ENCODE peak calls at places on chromosomes 1 and 21, in six cellular contexts. A, W, O, N, M and E are unnamed samples.

GRCh38 chr1:47881505-47882442 is 115.4 kb downstream of the TRABD2B start:
- DNase-seq in W (no peak), A (no peak), O (peak), M (no peak), N (no peak), E (peak)

GRCh38 chr1:19596065-19596718 is 47.9 kb upstream of the NBL1 start:
- DNase-seq in M (no peak), N (no peak), O (no peak), A (no peak), W (no peak), E (no peak)

GRCh38 chr1:9852410-9853301 is 28.9 kb upstream of the CLSTN1 start:
- DNase-seq in W (no peak), M (no peak), N (peak), A (no peak), O (peak), E (peak)

GRCh38 chr1:980602-981395 is 1.1 kb downstream of the PERM1 start:
- DNase-seq in W (peak), A (no peak), M (no peak), O (no peak), N (no peak), E (no peak)

GRCh38 chr1:216081445-216081844 is 341.8 kb downstream of the USH2A start:
- DNase-seq in O (no peak), W (no peak), M (no peak), N (no peak), A (no peak), E (no peak)

GRCh38 chr1:167629681-167630567 is at the start of gene RCSD1:
- DNase-seq in A (peak), M (peak), W (peak), N (no peak), O (peak), E (no peak)

GRCh38 chr1:214003233-214003632 is 15.5 kb downstream of the PROX1 start:
- DNase-seq in A (no peak), W (no peak), M (no peak), O (no peak), N (no peak), E (no peak)

GRCh38 chr1:40914927-40915569 is 52.9 kb upstream of the CITED4 start:
- DNase-seq in M (no peak), N (no peak), O (no peak), A (no peak), W (no peak), E (no peak)

GRCh38 chr21:41234574-41234973 is 66.6 kb downstream of the BACE2 start:
- DNase-seq in A (no peak), O (no peak), N (no peak), W (no peak), M (no peak), E (no peak)

GRCh38 chr1:10941891-10942541 is 70.4 kb upstream of the TARDBP start:
- DNase-seq in O (peak), M (peak), N (no peak), A (no peak), W (peak), E (no peak)

GRCh38 chr21:32103361-32103760 is 175.5 kb downstream of the MIS18A start:
- DNase-seq in A (no peak), M (no peak), W (no peak), O (no peak), N (no peak), E (no peak)

GRCh38 chr1:218415726-218416125 is 70.6 kb downstream of the TGFB2 start:
- DNase-seq in N (no peak), O (no peak), W (no peak), A (no peak), M (no peak), E (no peak)

GRCh38 chr1:12616709-12617373 is 1.2 kb downstream of the DHRS3 start:
- DNase-seq in M (peak), W (peak), A (peak), N (no peak), O (no peak), E (no peak)

GRCh38 chr1:210597555-210598134 is 268.9 kb downstream of the HHAT start:
- DNase-seq in W (no peak), N (peak), O (peak), M (no peak), A (no peak), E (peak)

GRCh38 chr1:209768354-209768774 is 12.5 kb downstream of the TRAF3IP3 start:
- DNase-seq in W (no peak), O (no peak), A (peak), M (no peak), N (no peak), E (no peak)

GRCh38 chr1:151222130-151222529 is 23.8 kb downstream of the PIP5K1A start:
- DNase-seq in M (no peak), W (no peak), O (no peak), A (no peak), N (no peak), E (no peak)

GRCh38 chr1:111199881-111200801 is at the start of gene DENND2D:
- DNase-seq in M (no peak), O (no peak), N (no peak), W (peak), A (peak), E (no peak)

GRCh38 chr21:15000076-15000475 is 64.7 kb downstream of the NRIP1 start:
- DNase-seq in A (no peak), O (peak), N (peak), M (no peak), W (no peak), E (no peak)

GRCh38 chr1:110433803-110434202 is 17.1 kb upstream of the PROK1 start:
- DNase-seq in N (peak), M (peak), O (peak), A (no peak), W (peak), E (peak)

GRCh38 chr21:38511662-38512243 is 13.5 kb upstream of the ERG start:
- DNase-seq in A (no peak), W (no peak), O (no peak), N (no peak), M (no peak), E (no peak)

GRCh38 chr1:157580828-157581210 is 17.1 kb downstream of the FCRL4 start:
- DNase-seq in N (no peak), W (no peak), M (no peak), O (no peak), A (no peak), E (no peak)

GRCh38 chr1:94115900-94116436 is 5.0 kb downstream of the ABCA4 start:
- DNase-seq in N (no peak), A (peak), O (no peak), M (no peak), W (no peak), E (no peak)

GRCh38 chr1:50417487-50417886 is 5.8 kb downstream of the DMRTA2 start:
- DNase-seq in O (no peak), M (no peak), N (no peak), A (no peak), W (no peak), E (no peak)

GRCh38 chr1:228999776-229000175 is 264.5 kb downstream of the RHOU start:
- DNase-seq in M (no peak), W (no peak), N (no peak), O (no peak), A (no peak), E (no peak)

GRCh38 chr1:202638019-202638887 is 72.0 kb downstream of the SYT2 start:
- DNase-seq in M (no peak), W (no peak), A (no peak), N (no peak), O (no peak), E (no peak)

GRCh38 chr1:153474349-153474748 is 13.9 kb upstream of the S100A7 start:
- DNase-seq in M (no peak), N (no peak), O (no peak), W (no peak), A (no peak), E (peak)

GRCh38 chr1:229133151-229133550 is 137.8 kb upstream of the RAB4A start:
- DNase-seq in N (no peak), O (no peak), A (no peak), W (no peak), M (no peak), E (no peak)

GRCh38 chr1:200040516-200041138 is 13.1 kb downstream of the NR5A2 start:
- DNase-seq in O (peak), W (no peak), A (no peak), M (no peak), N (no peak), E (no peak)
- H3K27ac ChIP-seq in O (no peak), W (peak), A (no peak), M (no peak), N (no peak), E (no peak)

DNA sequence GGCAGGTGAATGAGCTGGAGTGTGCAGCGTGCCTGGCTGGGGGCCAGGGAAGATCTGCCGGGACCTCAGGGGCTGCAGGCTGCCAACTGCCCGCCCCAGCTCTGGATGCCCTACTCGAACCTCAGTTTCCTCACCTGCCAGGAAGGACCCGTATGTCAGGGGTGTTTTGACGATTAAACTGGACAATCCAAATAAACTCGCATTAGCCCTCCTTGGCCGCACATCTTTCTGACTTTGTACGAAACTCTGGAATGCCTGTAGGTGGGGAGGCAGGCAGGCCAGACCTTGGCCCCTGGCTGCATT is 8.3 kb upstream of the ZNF669 start:
- DNase-seq in M (no peak), N (no peak), W (no peak), O (no peak), A (no peak), E (no peak)
- H3K27ac ChIP-seq in M (peak), N (no peak), W (peak), O (no peak), A (no peak), E (no peak)

GRCh38 chr1:183632964-183633363 is 2.6 kb downstream of the ARPC5 start:
- DNase-seq in M (no peak), O (no peak), A (no peak), W (no peak), N (no peak), E (no peak)

GRCh38 chr1:183630748-183631147 is 4.8 kb downstream of the ARPC5 start:
- DNase-seq in N (peak), W (no peak), M (no peak), A (no peak), O (peak), E (no peak)

GRCh38 chr1:183633676-183634343 is 1.8 kb downstream of the ARPC5 start:
- DNase-seq in M (peak), N (peak), A (no peak), W (no peak), O (peak), E (peak)

GRCh38 chr1:183634429-183635065 is 1.0 kb downstream of the ARPC5 start:
- DNase-seq in W (no peak), A (no peak), O (no peak), M (no peak), N (no peak), E (no peak)

DNA sequence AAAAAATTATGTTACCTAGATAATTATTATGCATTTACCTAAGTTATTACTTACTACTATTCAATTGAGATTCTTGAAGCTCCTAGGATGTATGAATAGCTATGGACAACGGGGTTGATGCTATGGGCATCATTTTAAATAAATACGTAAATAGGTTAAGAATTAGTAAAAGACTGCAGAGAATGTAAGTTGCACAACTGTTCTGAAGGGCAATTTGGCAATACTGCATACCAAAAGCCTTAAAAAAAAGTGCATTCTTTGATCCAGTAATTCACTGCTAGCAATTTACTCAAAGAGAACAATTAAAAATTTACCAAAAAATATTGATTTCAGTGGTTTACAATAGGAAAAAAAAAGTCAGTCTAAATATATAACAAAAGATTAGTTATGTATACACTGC is 3.5 kb downstream of the ARPC5 start:
- DNase-seq in A (no peak), O (peak), N (peak), M (no peak), W (no peak), E (no peak)
- H3K27ac ChIP-seq in A (no peak), O (no peak), N (peak), M (peak), W (peak), E (no peak)

GRCh38 chr1:21896026-21896425 is 41.1 kb downstream of the HSPG2 start:
- DNase-seq in W (no peak), A (no peak), O (no peak), M (no peak), N (no peak), E (no peak)

GRCh38 chr1:21891621-21892479 is 45.3 kb downstream of the HSPG2 start:
- DNase-seq in N (no peak), W (no peak), O (no peak), A (peak), M (no peak), E (no peak)

GRCh38 chr1:21893046-21893805 is 43.9 kb downstream of the HSPG2 start:
- DNase-seq in N (no peak), A (peak), M (no peak), W (no peak), O (no peak), E (no peak)

GRCh38 chr1:21896652-21897532 is 40.2 kb downstream of the HSPG2 start:
- DNase-seq in M (peak), N (no peak), W (peak), A (peak), O (no peak), E (no peak)

GRCh38 chr1:21894034-21894881 is 42.9 kb downstream of the HSPG2 start:
- DNase-seq in A (peak), O (no peak), M (no peak), N (no peak), W (no peak), E (no peak)
- H3K27ac ChIP-seq in A (no peak), O (no peak), M (no peak), N (no peak), W (peak), E (no peak)

GRCh38 chr1:56436912-56437403 is 142.4 kb downstream of the PLPP3 start:
- DNase-seq in M (peak), N (no peak), O (no peak), A (no peak), W (no peak), E (no peak)

GRCh38 chr1:56439610-56440264 is 139.6 kb downstream of the PLPP3 start:
- DNase-seq in A (no peak), M (no peak), W (no peak), O (no peak), N (no peak), E (no peak)

GRCh38 chr1:56436338-56436695 is 143.0 kb downstream of the PLPP3 start:
- DNase-seq in O (no peak), W (no peak), A (no peak), M (no peak), N (no peak), E (no peak)

GRCh38 chr1:56438901-56439551 is 140.3 kb downstream of the PLPP3 start:
- DNase-seq in N (no peak), A (no peak), M (no peak), O (no peak), W (no peak), E (no peak)

GRCh38 chr1:56437959-56438358 is 141.4 kb downstream of the PLPP3 start:
- DNase-seq in N (no peak), A (no peak), W (no peak), M (no peak), O (peak), E (peak)
- H3K27ac ChIP-seq in N (no peak), A (no peak), W (peak), M (no peak), O (no peak), E (no peak)

GRCh38 chr1:42949312-42950145 is 9.1 kb downstream of the SLC2A1 start:
- DNase-seq in O (no peak), A (no peak), N (peak), W (no peak), M (peak), E (no peak)
- H3K27ac ChIP-seq in O (peak), A (no peak), N (peak), W (peak), M (peak), E (peak)

GRCh38 chr1:16064536-16065196 is 8.8 kb downstream of the FAM131C start:
- DNase-seq in N (no peak), A (no peak), W (no peak), O (no peak), M (no peak), E (no peak)
- H3K27ac ChIP-seq in N (no peak), A (no peak), W (no peak), O (no peak), M (no peak), E (no peak)

DNA sequence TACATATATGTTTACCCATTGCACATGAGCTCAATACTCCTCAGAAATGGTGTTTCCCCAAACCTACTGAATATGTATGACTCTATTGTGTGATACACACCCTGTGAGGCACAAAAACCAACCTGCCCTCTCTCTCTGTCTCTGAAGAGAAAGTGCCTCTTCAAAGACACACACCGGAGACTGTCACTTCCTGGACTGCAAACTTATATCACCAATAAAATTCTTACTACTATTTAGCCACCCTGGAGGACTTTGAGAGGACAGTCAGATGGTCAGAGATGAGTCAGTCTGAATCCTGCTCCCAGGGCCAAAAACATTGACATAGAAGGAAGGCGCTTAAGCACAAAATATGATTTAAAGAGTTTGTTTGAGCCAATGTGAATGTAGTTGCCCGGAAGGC is 110.4 kb downstream of the PPIAL4G start:
- DNase-seq in W (no peak), M (no peak), O (no peak), A (no peak), N (no peak), E (no peak)
- H3K27ac ChIP-seq in W (no peak), M (no peak), O (no peak), A (peak), N (no peak), E (no peak)

DNA sequence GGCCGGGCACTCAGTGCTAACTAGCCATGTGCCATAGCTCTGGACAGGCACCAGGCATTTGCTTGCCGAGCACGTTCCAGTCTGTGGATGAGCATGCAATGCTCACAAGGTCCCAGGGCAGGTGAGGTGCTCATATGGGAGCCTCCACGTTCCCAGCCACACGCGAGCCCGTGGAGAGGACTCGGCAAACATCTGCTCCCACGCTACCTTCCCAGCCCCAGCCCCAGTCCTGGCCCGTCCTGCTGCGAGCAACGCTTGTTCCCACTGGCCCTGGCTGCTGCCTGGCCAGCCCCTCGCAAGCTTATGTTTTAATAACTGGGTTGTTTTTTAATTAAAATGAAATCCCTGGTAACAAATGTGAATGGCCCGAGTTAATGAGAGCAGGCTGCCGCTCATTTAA is 137.1 kb downstream of the GLIS1 start:
- DNase-seq in N (no peak), O (no peak), A (peak), W (no peak), M (no peak), E (no peak)
- H3K27ac ChIP-seq in N (no peak), O (no peak), A (no peak), W (no peak), M (no peak), E (no peak)